ENCODE peak calls at places on chromosomes 4 and X, in four cellular contexts. R is SK-N-SH, Z is GM23248, K is IMR-90. L is an unnamed sample.

GRCh38 chrX:72466493-72466892 is 106.2 kb downstream of the HDAC8 start:
- DNase-seq in R (no peak), Z (no peak), K (no peak), L (no peak)

GRCh38 chr4:124123181-124123580 is 589.4 kb downstream of the ANKRD50 start:
- DNase-seq in R (no peak), Z (peak; percentile 13), K (no peak), L (no peak)

GRCh38 chr4:184424279-184424678 is 50.1 kb downstream of the IRF2 start:
- DNase-seq in R (no peak), Z (no peak), K (no peak), L (no peak)

GRCh38 chr4:88219099-88219498 is 60.7 kb upstream of the ABCG2 start:
- DNase-seq in R (peak; percentile 44), Z (peak; percentile 76), K (peak; percentile 56), L (peak; percentile 54)

GRCh38 chr4:123262080-123262479 is 134.5 kb upstream of the SPRY1 start:
- DNase-seq in R (no peak), Z (no peak), K (no peak), L (no peak)

GRCh38 chr4:164304240-164304639 is 449.7 kb upstream of the SMIM31 start:
- DNase-seq in R (no peak), Z (no peak), K (no peak), L (no peak)

GRCh38 chrX:72121381-72121780 is 10.3 kb downstream of the RTL5 start:
- DNase-seq in R (no peak), Z (peak; percentile 81), K (peak; percentile 75), L (peak; percentile 68)

GRCh38 chr4:2745981-2746806 is 9.9 kb downstream of the TNIP2 start:
- DNase-seq in R (no peak), Z (peak; percentile 76), K (peak; percentile 85), L (peak; percentile 54)

GRCh38 chr4:53098681-53099121 is 236.6 kb downstream of the RASL11B start:
- DNase-seq in R (no peak), Z (peak; percentile 82), K (peak; percentile 92), L (peak; percentile 88)

GRCh38 chr4:79255793-79256192 is 70.1 kb downstream of the NAA11 start:
- DNase-seq in R (no peak), Z (no peak), K (no peak), L (no peak)

GRCh38 chr4:129113919-129114318 is 18.0 kb downstream of the C4orf33 start:
- DNase-seq in R (no peak), Z (no peak), K (no peak), L (no peak)

GRCh38 chr4:77217526-77217925 is 60.5 kb downstream of the CCNG2 start:
- DNase-seq in R (no peak), Z (no peak), K (no peak), L (no peak)

GRCh38 chr4:123116412-123116811 is 194.0 kb upstream of the NUDT6 start:
- DNase-seq in R (peak; percentile 32), Z (peak; percentile 6), K (peak; percentile 47), L (peak; percentile 59)

GRCh38 chr4:28774344-28774743 is 1913.7 kb downstream of the STIM2 start:
- DNase-seq in R (no peak), Z (no peak), K (no peak), L (no peak)

GRCh38 chr4:151690164-151690856 is 70.5 kb downstream of the GATB start:
- DNase-seq in R (peak; percentile 39), Z (peak; percentile 77), K (peak; percentile 74), L (peak; percentile 75)

DNA sequence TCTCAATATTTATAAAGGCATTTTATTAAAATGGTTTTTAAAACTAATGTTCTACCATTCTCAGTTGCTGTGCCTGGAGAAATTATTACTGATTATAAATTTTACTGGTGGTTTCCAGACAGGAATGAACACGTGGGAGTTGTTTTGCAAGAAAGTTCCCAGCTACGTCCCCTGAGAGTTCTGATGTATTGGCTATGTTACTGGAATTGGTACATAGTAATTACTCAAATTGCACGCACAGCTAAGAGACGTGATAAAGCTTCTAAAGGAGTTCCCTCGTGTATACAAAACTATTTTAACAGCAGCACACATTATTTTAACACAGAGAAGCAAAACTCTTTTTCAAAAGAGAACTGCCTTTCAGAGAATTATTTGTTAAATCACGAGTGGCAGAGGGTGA is 292.2 kb downstream of the NLGN4X start:
- DNase-seq in R (no peak), Z (no peak), K (no peak), L (no peak)
- H4K20me1 ChIP-seq in R (no peaks in the 10 kb centered on the region), Z (no peaks in the 10 kb centered on the region), K (no peaks in the 10 kb centered on the region), L (no peaks in the 10 kb centered on the region)

GRCh38 chrX:153504445-153505016 is 9.8 kb downstream of the BGN start:
- DNase-seq in R (no peak), Z (no peak), K (no peak), L (no peak)
- H4K20me1 ChIP-seq in R (peaks cover 10% of the 10 kb centered on the region), Z (no peaks in the 10 kb centered on the region), K (peaks cover 6% of the 10 kb centered on the region), L (no peaks in the 10 kb centered on the region)

GRCh38 chr4:159155119-159155518 is 52.2 kb downstream of the RAPGEF2 start:
- DNase-seq in R (no peak), Z (no peak), K (no peak), L (no peak)

GRCh38 chr4:159150380-159150779 is 47.5 kb downstream of the RAPGEF2 start:
- DNase-seq in R (no peak), Z (no peak), K (no peak), L (no peak)

GRCh38 chr4:159153669-159154068 is 50.8 kb downstream of the RAPGEF2 start:
- DNase-seq in R (no peak), Z (no peak), K (no peak), L (no peak)

GRCh38 chr4:159151701-159152100 is 48.8 kb downstream of the RAPGEF2 start:
- DNase-seq in R (no peak), Z (no peak), K (no peak), L (no peak)

DNA sequence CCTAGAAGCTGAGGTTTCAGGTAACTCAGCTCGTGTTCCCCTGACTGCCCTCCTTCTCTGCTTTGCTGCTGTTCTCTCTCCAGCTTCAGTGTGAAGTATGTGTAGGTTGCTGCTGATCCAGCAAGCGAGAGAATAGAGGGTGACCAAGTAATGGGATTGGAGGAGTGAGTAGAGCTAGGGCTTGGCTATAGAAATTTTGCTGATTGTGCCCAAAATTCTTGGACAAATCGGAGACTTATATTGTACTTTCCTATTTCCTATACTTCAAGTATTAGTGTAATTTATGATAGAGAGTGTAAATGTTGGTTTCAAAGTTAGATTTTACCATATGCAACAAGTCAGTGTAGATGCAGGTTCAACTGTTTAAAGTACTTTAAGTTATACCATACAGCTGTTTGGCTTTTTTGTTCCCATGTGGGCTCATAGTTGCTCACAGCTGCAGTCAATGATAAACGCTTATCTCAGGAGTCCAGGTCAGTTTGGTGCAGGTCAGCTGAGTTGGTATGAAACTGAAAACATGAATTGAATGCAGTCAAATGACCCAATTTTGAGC is 48.0 kb downstream of the RAPGEF2 start:
- DNase-seq in R (no peak), Z (no peak), K (no peak), L (peak; percentile 62)
- H4K20me1 ChIP-seq in R (peaks cover 71% of the 10 kb centered on the region), Z (peaks cover 13% of the 10 kb centered on the region), K (no peaks in the 10 kb centered on the region), L (peaks cover 15% of the 10 kb centered on the region)

GRCh38 chr4:10086506-10087120 is 30.0 kb downstream of the WDR1 start:
- DNase-seq in R (peak; percentile 7), Z (no peak), K (no peak), L (no peak)
- H4K20me1 ChIP-seq in R (peaks cover 87% of the 10 kb centered on the region), Z (no peaks in the 10 kb centered on the region), K (peaks cover 93% of the 10 kb centered on the region), L (no peaks in the 10 kb centered on the region)

DNA sequence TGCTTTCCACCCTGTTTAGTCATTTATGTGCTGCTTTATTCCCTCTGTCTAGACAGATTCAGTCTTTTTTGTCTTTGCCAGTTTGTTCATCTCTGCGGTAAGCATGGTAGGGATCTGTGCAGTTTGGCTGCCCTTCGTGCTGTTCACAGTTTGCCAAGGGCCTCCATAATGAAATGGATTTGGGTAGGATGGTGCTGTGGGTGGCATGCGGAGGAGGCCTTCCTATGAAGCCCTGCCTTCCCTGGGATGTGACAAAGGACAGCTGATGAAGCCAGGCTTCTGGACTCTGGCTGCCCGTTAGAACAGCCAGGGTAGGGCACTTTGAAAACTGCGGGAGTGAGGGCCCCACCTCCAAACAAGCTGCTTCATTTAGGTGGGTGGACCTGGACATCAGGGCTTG is 47.4 kb downstream of the PTTG2 start:
- DNase-seq in R (no peak), Z (no peak), K (no peak), L (no peak)
- H4K20me1 ChIP-seq in R (no peaks in the 10 kb centered on the region), Z (no peaks in the 10 kb centered on the region), K (peaks cover 12% of the 10 kb centered on the region), L (no peaks in the 10 kb centered on the region)

L was measured in endothelial cell of umbilical vein.